ENCODE peak calls at places on chromosomes 16 and 17, in eight cellular contexts. M, U, G, L, J, C, T and P are unnamed samples.

GRCh38 chr17:42153919-42154491 is 784 bp downstream of the RAB5C start:
- DNase-seq in M (no peak), U (no peak), G (no peak), L (no peak), J (no peak), C (no peak), T (peak), P (no peak)

GRCh38 chr17:75908201-75908600 is 3.5 kb upstream of the MRPL38 start:
- DNase-seq in M (no peak), U (peak), G (no peak), L (no peak), J (no peak), C (no peak), T (no peak), P (peak)

GRCh38 chr16:19167710-19168172 is 299 bp upstream of the SYT17 start:
- DNase-seq in M (no peak), U (peak), G (peak), L (peak), J (no peak), C (peak), T (no peak), P (peak)

GRCh38 chr17:59641799-59642484 is 22.2 kb downstream of the CLTC start:
- DNase-seq in M (no peak), U (no peak), G (no peak), L (no peak), J (no peak), C (no peak), T (peak), P (no peak)

GRCh38 chr16:73298562-73298961 is 250.6 kb upstream of the ZFHX3 start:
- DNase-seq in M (no peak), U (no peak), G (no peak), L (no peak), J (no peak), C (no peak), T (no peak), P (no peak)

GRCh38 chr17:58317421-58318064 is 11.1 kb downstream of the TSPOAP1 start:
- DNase-seq in M (peak), U (no peak), G (peak), L (peak), J (peak), C (peak), T (no peak), P (no peak)

GRCh38 chr16:30395155-30395991 is at the start of gene ZNF48:
- DNase-seq in M (peak), U (peak), G (peak), L (peak), J (no peak), C (peak), T (peak), P (peak)

GRCh38 chr16:11108466-11108805 is 147.6 kb downstream of the SOCS1 start:
- DNase-seq in M (no peak), U (no peak), G (no peak), L (no peak), J (no peak), C (no peak), T (no peak), P (no peak)

GRCh38 chr16:87878704-87879103 is 9.4 kb upstream of the SLC7A5 start:
- DNase-seq in M (no peak), U (no peak), G (no peak), L (no peak), J (no peak), C (no peak), T (no peak), P (no peak)

GRCh38 chr16:68332411-68333121 is 21.7 kb downstream of the PRMT7 start:
- DNase-seq in M (no peak), U (no peak), G (no peak), L (peak), J (no peak), C (no peak), T (peak), P (no peak)

GRCh38 chr17:77667478-77667877 is 291.0 kb upstream of the TNRC6C start:
- DNase-seq in M (no peak), U (no peak), G (no peak), L (no peak), J (no peak), C (no peak), T (no peak), P (no peak)

GRCh38 chr16:1874854-1875253 is 2.9 kb upstream of the MEIOB start:
- DNase-seq in M (no peak), U (no peak), G (no peak), L (no peak), J (no peak), C (no peak), T (no peak), P (no peak)

GRCh38 chr17:73798111-73798748 is 154.0 kb upstream of the SDK2 start:
- DNase-seq in M (no peak), U (no peak), G (peak), L (no peak), J (no peak), C (no peak), T (no peak), P (no peak)

GRCh38 chr17:29726721-29727252 is 104.1 kb upstream of the CORO6 start:
- DNase-seq in M (no peak), U (no peak), G (no peak), L (peak), J (no peak), C (no peak), T (peak), P (no peak)